ENCODE peak calls at places on chromosomes 1 and 21, in ten cellular contexts. One of them, this sample, is unnamed.

GRCh38 chr1:24874611-24875225 is 55.4 kb downstream of the RUNX3 start:
- DNase-seq in left ventricle myocardium inferior: no peak
- DNase-seq in colonic mucosa: peak
- DNase-seq in lower lobe of right lung: peak
- DNase-seq in heart right ventricle: no peak
- DNase-seq in OCI-LY7: no peak
- DNase-seq in ovary: no peak
- DNase-seq in A549: no peak
- DNase-seq in tibial artery: peak
- DNase-seq in CD8-positive, alpha-beta T cell: no peak
- DNase-seq in this sample: peak

GRCh38 chr21:14956826-14957225 is 108.0 kb downstream of the NRIP1 start:
- DNase-seq in A549: no peak
- DNase-seq in ovary: no peak
- DNase-seq in left ventricle myocardium inferior: no peak
- DNase-seq in CD8-positive, alpha-beta T cell: no peak
- DNase-seq in colonic mucosa: no peak
- DNase-seq in OCI-LY7: no peak
- DNase-seq in tibial artery: no peak
- DNase-seq in lower lobe of right lung: no peak
- DNase-seq in heart right ventricle: no peak
- DNase-seq in this sample: peak

GRCh38 chr1:18452550-18452949 is 28.2 kb upstream of the KLHDC7A start:
- DNase-seq in lower lobe of right lung: no peak
- DNase-seq in OCI-LY7: peak
- DNase-seq in tibial artery: no peak
- DNase-seq in heart right ventricle: no peak
- DNase-seq in ovary: no peak
- DNase-seq in colonic mucosa: peak
- DNase-seq in A549: peak
- DNase-seq in left ventricle myocardium inferior: no peak
- DNase-seq in CD8-positive, alpha-beta T cell: no peak
- DNase-seq in this sample: peak

GRCh38 chr1:54571326-54571725 is 23.3 kb downstream of the ACOT11 start:
- DNase-seq in lower lobe of right lung: no peak
- DNase-seq in tibial artery: no peak
- DNase-seq in left ventricle myocardium inferior: no peak
- DNase-seq in CD8-positive, alpha-beta T cell: no peak
- DNase-seq in ovary: no peak
- DNase-seq in colonic mucosa: no peak
- DNase-seq in heart right ventricle: no peak
- DNase-seq in A549: no peak
- DNase-seq in OCI-LY7: no peak
- DNase-seq in this sample: no peak

GRCh38 chr1:97379387-97380075 is 541.3 kb downstream of the DPYD start:
- DNase-seq in OCI-LY7: no peak
- DNase-seq in lower lobe of right lung: no peak
- DNase-seq in CD8-positive, alpha-beta T cell: no peak
- DNase-seq in ovary: no peak
- DNase-seq in tibial artery: no peak
- DNase-seq in A549: no peak
- DNase-seq in left ventricle myocardium inferior: no peak
- DNase-seq in colonic mucosa: no peak
- DNase-seq in heart right ventricle: no peak
- DNase-seq in this sample: no peak

GRCh38 chr1:69246721-69247120 is 321.0 kb upstream of the LRRC7 start:
- DNase-seq in lower lobe of right lung: no peak
- DNase-seq in left ventricle myocardium inferior: no peak
- DNase-seq in CD8-positive, alpha-beta T cell: no peak
- DNase-seq in A549: no peak
- DNase-seq in ovary: no peak
- DNase-seq in heart right ventricle: no peak
- DNase-seq in OCI-LY7: no peak
- DNase-seq in tibial artery: no peak
- DNase-seq in colonic mucosa: no peak
- DNase-seq in this sample: no peak

GRCh38 chr1:193019442-193020026 is 39.6 kb downstream of the UCHL5 start:
- DNase-seq in OCI-LY7: peak
- DNase-seq in heart right ventricle: no peak
- DNase-seq in lower lobe of right lung: no peak
- DNase-seq in colonic mucosa: no peak
- DNase-seq in tibial artery: no peak
- DNase-seq in ovary: no peak
- DNase-seq in A549: peak
- DNase-seq in CD8-positive, alpha-beta T cell: no peak
- DNase-seq in left ventricle myocardium inferior: no peak
- DNase-seq in this sample: peak

GRCh38 chr1:162367772-162368171 is 8.9 kb downstream of the SPATA46 start:
- DNase-seq in lower lobe of right lung: no peak
- DNase-seq in A549: no peak
- DNase-seq in OCI-LY7: no peak
- DNase-seq in left ventricle myocardium inferior: no peak
- DNase-seq in tibial artery: no peak
- DNase-seq in CD8-positive, alpha-beta T cell: no peak
- DNase-seq in ovary: no peak
- DNase-seq in heart right ventricle: no peak
- DNase-seq in colonic mucosa: no peak
- DNase-seq in this sample: no peak

GRCh38 chr1:191959856-191960255 is 198.4 kb upstream of the RGS18 start:
- DNase-seq in ovary: no peak
- DNase-seq in tibial artery: no peak
- DNase-seq in OCI-LY7: no peak
- DNase-seq in left ventricle myocardium inferior: no peak
- DNase-seq in colonic mucosa: no peak
- DNase-seq in heart right ventricle: no peak
- DNase-seq in CD8-positive, alpha-beta T cell: no peak
- DNase-seq in A549: no peak
- DNase-seq in lower lobe of right lung: no peak
- DNase-seq in this sample: no peak

GRCh38 chr1:84887261-84887934 is 5.6 kb downstream of the LPAR3 start:
- DNase-seq in OCI-LY7: no peak
- DNase-seq in left ventricle myocardium inferior: no peak
- DNase-seq in A549: no peak
- DNase-seq in tibial artery: no peak
- DNase-seq in colonic mucosa: no peak
- DNase-seq in heart right ventricle: no peak
- DNase-seq in CD8-positive, alpha-beta T cell: no peak
- DNase-seq in ovary: no peak
- DNase-seq in lower lobe of right lung: no peak
- DNase-seq in this sample: no peak

GRCh38 chr21:20272791-20273362 is 725.3 kb upstream of the NCAM2 start:
- DNase-seq in OCI-LY7: no peak
- DNase-seq in A549: no peak
- DNase-seq in ovary: no peak
- DNase-seq in tibial artery: no peak
- DNase-seq in lower lobe of right lung: no peak
- DNase-seq in CD8-positive, alpha-beta T cell: no peak
- DNase-seq in colonic mucosa: no peak
- DNase-seq in heart right ventricle: no peak
- DNase-seq in left ventricle myocardium inferior: no peak
- DNase-seq in this sample: no peak

GRCh38 chr1:63611231-63611630 is 18.0 kb downstream of the PGM1 start:
- DNase-seq in CD8-positive, alpha-beta T cell: no peak
- DNase-seq in A549: no peak
- DNase-seq in colonic mucosa: no peak
- DNase-seq in tibial artery: no peak
- DNase-seq in OCI-LY7: no peak
- DNase-seq in lower lobe of right lung: no peak
- DNase-seq in heart right ventricle: no peak
- DNase-seq in left ventricle myocardium inferior: no peak
- DNase-seq in ovary: no peak
- DNase-seq in this sample: peak

GRCh38 chr1:157135070-157135469 is 3.1 kb downstream of the ETV3 start:
- DNase-seq in colonic mucosa: no peak
- DNase-seq in lower lobe of right lung: no peak
- DNase-seq in tibial artery: no peak
- DNase-seq in A549: no peak
- DNase-seq in OCI-LY7: no peak
- DNase-seq in left ventricle myocardium inferior: no peak
- DNase-seq in CD8-positive, alpha-beta T cell: no peak
- DNase-seq in heart right ventricle: no peak
- DNase-seq in ovary: no peak
- DNase-seq in this sample: no peak

GRCh38 chr1:157135646-157136045 is 2.5 kb downstream of the ETV3 start:
- DNase-seq in colonic mucosa: no peak
- DNase-seq in CD8-positive, alpha-beta T cell: no peak
- DNase-seq in A549: no peak
- DNase-seq in lower lobe of right lung: no peak
- DNase-seq in left ventricle myocardium inferior: no peak
- DNase-seq in heart right ventricle: no peak
- DNase-seq in ovary: no peak
- DNase-seq in tibial artery: no peak
- DNase-seq in OCI-LY7: no peak
- DNase-seq in this sample: peak

GRCh38 chr1:157137773-157138219 is 399 bp downstream of the ETV3 start:
- DNase-seq in CD8-positive, alpha-beta T cell: no peak
- DNase-seq in tibial artery: no peak
- DNase-seq in left ventricle myocardium inferior: no peak
- DNase-seq in colonic mucosa: no peak
- DNase-seq in A549: no peak
- DNase-seq in ovary: no peak
- DNase-seq in OCI-LY7: no peak
- DNase-seq in lower lobe of right lung: no peak
- DNase-seq in heart right ventricle: no peak
- DNase-seq in this sample: no peak

GRCh38 chr1:157137051-157137772 is 983 bp downstream of the ETV3 start:
- DNase-seq in heart right ventricle: no peak
- DNase-seq in lower lobe of right lung: no peak
- DNase-seq in left ventricle myocardium inferior: no peak
- DNase-seq in OCI-LY7: peak
- DNase-seq in colonic mucosa: peak
- DNase-seq in A549: peak
- DNase-seq in tibial artery: no peak
- DNase-seq in CD8-positive, alpha-beta T cell: no peak
- DNase-seq in ovary: no peak
- DNase-seq in this sample: no peak

DNA sequence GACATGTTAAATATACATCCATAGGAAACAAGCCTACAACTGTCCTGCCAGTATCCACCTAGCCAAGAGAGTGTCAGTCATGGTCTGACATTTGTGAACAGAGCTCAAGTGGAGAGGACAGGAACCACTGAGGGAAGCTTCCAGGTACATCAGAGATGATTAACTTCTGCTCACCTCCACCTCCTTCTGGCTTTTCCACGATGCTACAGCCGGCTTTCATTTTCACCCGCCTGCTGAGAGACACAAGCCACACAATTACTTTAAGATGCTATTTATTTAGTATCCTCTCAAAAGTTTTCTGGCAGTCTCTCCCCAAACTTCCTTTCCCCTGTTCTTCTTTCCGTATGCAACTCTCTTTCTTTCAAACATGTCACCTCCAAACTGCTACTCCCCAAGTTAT is 2.1 kb downstream of the ETV3 start:
- DNase-seq in heart right ventricle: no peak
- DNase-seq in left ventricle myocardium inferior: no peak
- DNase-seq in colonic mucosa: no peak
- DNase-seq in A549: peak
- DNase-seq in ovary: no peak
- DNase-seq in CD8-positive, alpha-beta T cell: no peak
- DNase-seq in OCI-LY7: no peak
- DNase-seq in tibial artery: no peak
- DNase-seq in lower lobe of right lung: no peak
- DNase-seq in this sample: peak
- H3K4me3 ChIP-seq in heart right ventricle: no peak
- H3K4me3 ChIP-seq in left ventricle myocardium inferior: no peak
- H3K4me3 ChIP-seq in colonic mucosa: no peak
- H3K4me3 ChIP-seq in A549: peak
- H3K4me3 ChIP-seq in ovary: no peak
- H3K4me3 ChIP-seq in CD8-positive, alpha-beta T cell: no peak
- H3K4me3 ChIP-seq in OCI-LY7: peak
- H3K4me3 ChIP-seq in tibial artery: no peak
- H3K4me3 ChIP-seq in lower lobe of right lung: no peak
- H3K4me3 ChIP-seq in this sample: peak

GRCh38 chr1:58119971-58120370 is 426.6 kb downstream of the OMA1 start:
- DNase-seq in OCI-LY7: no peak
- DNase-seq in left ventricle myocardium inferior: no peak
- DNase-seq in CD8-positive, alpha-beta T cell: no peak
- DNase-seq in ovary: no peak
- DNase-seq in heart right ventricle: no peak
- DNase-seq in tibial artery: no peak
- DNase-seq in lower lobe of right lung: no peak
- DNase-seq in A549: no peak
- DNase-seq in colonic mucosa: no peak
- DNase-seq in this sample: no peak
- H3K27ac ChIP-seq in OCI-LY7: no peak
- H3K27ac ChIP-seq in left ventricle myocardium inferior: no peak
- H3K27ac ChIP-seq in CD8-positive, alpha-beta T cell: no peak
- H3K27ac ChIP-seq in ovary: no peak
- H3K27ac ChIP-seq in heart right ventricle: no peak
- H3K27ac ChIP-seq in tibial artery: no peak
- H3K27ac ChIP-seq in lower lobe of right lung: no peak
- H3K27ac ChIP-seq in A549: no peak
- H3K27ac ChIP-seq in colonic mucosa: no peak
- H3K27ac ChIP-seq in this sample: no peak

DNA sequence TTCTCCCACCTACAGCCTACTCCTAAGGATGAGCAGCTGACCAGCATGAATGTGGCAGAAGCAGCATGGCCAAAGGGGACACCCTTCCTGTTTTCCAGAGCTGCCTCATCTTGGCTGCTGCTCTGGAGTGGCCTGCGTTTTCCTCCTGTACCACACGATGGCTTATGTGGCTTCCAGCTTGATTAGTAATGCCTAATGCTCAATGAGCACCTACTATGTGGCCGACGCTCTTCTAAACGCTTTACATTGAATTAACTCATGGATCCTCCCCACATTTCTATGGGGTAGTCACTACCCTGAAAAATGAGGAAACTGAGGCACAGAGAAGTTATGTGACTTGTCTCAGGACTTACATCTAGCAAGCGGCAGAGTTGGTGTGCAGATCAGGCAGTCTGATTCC is 18.0 kb upstream of the SDHB start:
- DNase-seq in left ventricle myocardium inferior: no peak
- DNase-seq in ovary: no peak
- DNase-seq in A549: no peak
- DNase-seq in heart right ventricle: no peak
- DNase-seq in tibial artery: no peak
- DNase-seq in lower lobe of right lung: no peak
- DNase-seq in colonic mucosa: no peak
- DNase-seq in CD8-positive, alpha-beta T cell: no peak
- DNase-seq in OCI-LY7: no peak
- DNase-seq in this sample: no peak
- TF ChIP-seq CTCF in left ventricle myocardium inferior: no peak
- TF ChIP-seq CTCF in ovary: no peak
- TF ChIP-seq CTCF in A549: no peak
- TF ChIP-seq CTCF in heart right ventricle: no peak
- TF ChIP-seq CTCF in tibial artery: no peak
- TF ChIP-seq CTCF in lower lobe of right lung: no peak
- TF ChIP-seq CTCF in colonic mucosa: no peak
- TF ChIP-seq CTCF in CD8-positive, alpha-beta T cell: no peak
- TF ChIP-seq CTCF in OCI-LY7: no peak
- TF ChIP-seq CTCF in this sample: no peak

DNA sequence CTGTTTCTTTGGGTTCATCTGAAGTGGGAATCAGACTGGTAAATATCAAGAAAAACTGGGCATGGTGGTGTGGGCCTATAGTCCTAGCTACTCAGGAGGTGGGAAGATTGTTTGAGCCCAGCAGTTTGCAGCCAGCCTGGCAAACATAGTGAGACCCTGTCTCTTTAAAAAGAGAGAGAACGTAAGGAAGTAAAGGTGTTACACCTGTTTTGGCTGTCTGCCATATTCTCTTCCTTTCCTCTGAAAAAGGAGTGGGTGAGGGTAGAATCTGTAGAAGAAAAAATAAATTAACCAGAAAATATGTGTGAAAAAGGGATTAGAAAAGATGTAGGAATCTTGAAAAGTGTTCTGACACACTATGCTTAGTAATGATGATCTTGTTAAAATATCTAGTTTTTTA is 20.0 kb downstream of the AHCYL1 start:
- DNase-seq in lower lobe of right lung: no peak
- DNase-seq in A549: no peak
- DNase-seq in heart right ventricle: no peak
- DNase-seq in tibial artery: no peak
- DNase-seq in left ventricle myocardium inferior: no peak
- DNase-seq in colonic mucosa: no peak
- DNase-seq in ovary: no peak
- DNase-seq in CD8-positive, alpha-beta T cell: no peak
- DNase-seq in OCI-LY7: no peak
- DNase-seq in this sample: peak
- H3K4me3 ChIP-seq in lower lobe of right lung: peak
- H3K4me3 ChIP-seq in A549: peak
- H3K4me3 ChIP-seq in heart right ventricle: peak
- H3K4me3 ChIP-seq in tibial artery: peak
- H3K4me3 ChIP-seq in left ventricle myocardium inferior: peak
- H3K4me3 ChIP-seq in colonic mucosa: no peak
- H3K4me3 ChIP-seq in ovary: no peak
- H3K4me3 ChIP-seq in CD8-positive, alpha-beta T cell: no peak
- H3K4me3 ChIP-seq in OCI-LY7: no peak
- H3K4me3 ChIP-seq in this sample: peak